ENCODE peak calls at places on chromosomes 1 and 21, in six cellular contexts. D, B, Q, G, R and V are unnamed samples.

GRCh38 chr1:167328762-167329483 is 108.2 kb downstream of the POU2F1 start:
- DNase-seq in D (no peak), B (peak; percentile 82), Q (no peak), G (no peak), R (no peak), V (no peak)

GRCh38 chr1:204151562-204152309 is at the start of gene ETNK2:
- DNase-seq in D (peak; percentile 77), B (peak; percentile 83), Q (peak; percentile 78), G (peak; percentile 88), R (peak; percentile 71), V (peak; percentile 73)

GRCh38 chr1:164446020-164446419 is 113.0 kb upstream of the PBX1 start:
- DNase-seq in D (no peak), B (no peak), Q (no peak), G (no peak), R (no peak), V (no peak)

GRCh38 chr21:15423676-15424445 is 305.9 kb upstream of the USP25 start:
- DNase-seq in D (no peak), B (no peak), Q (no peak), G (no peak), R (no peak), V (no peak)

GRCh38 chr1:229024528-229025119 is 246.3 kb upstream of the RAB4A start:
- DNase-seq in D (no peak), B (no peak), Q (peak; percentile 88), G (peak; percentile 68), R (peak; percentile 73), V (peak; percentile 77)

GRCh38 chr1:110778821-110779220 is 94.1 kb upstream of the CD53 start:
- DNase-seq in D (no peak), B (no peak), Q (no peak), G (no peak), R (no peak), V (no peak)

GRCh38 chr1:201749059-201749458 is 79.9 kb upstream of the IPO9 start:
- DNase-seq in D (no peak), B (no peak), Q (no peak), G (no peak), R (no peak), V (no peak)

GRCh38 chr1:168455764-168456163 is 88.0 kb downstream of the XCL2 start:
- DNase-seq in D (no peak), B (no peak), Q (no peak), G (no peak), R (no peak), V (no peak)

GRCh38 chr1:240635466-240636256 is 23.7 kb upstream of the GREM2 start:
- DNase-seq in D (no peak), B (no peak), Q (no peak), G (no peak), R (no peak), V (no peak)

GRCh38 chr1:3384407-3384806 is 70.1 kb upstream of the ARHGEF16 start:
- DNase-seq in D (no peak), B (no peak), Q (no peak), G (no peak), R (no peak), V (no peak)

GRCh38 chr1:94672934-94673333 is 131.4 kb upstream of the F3 start:
- DNase-seq in D (no peak), B (no peak), Q (no peak), G (no peak), R (no peak), V (no peak)

GRCh38 chr1:35143737-35144508 is 49.0 kb downstream of the SFPQ start:
- DNase-seq in D (no peak), B (no peak), Q (no peak), G (no peak), R (no peak), V (no peak)

GRCh38 chr1:6795661-6796060 is 10.4 kb downstream of the CAMTA1 start:
- DNase-seq in D (no peak), B (no peak), Q (no peak), G (no peak), R (no peak), V (no peak)

GRCh38 chr1:91754348-91754747 is 131.6 kb downstream of the TGFBR3 start:
- DNase-seq in D (no peak), B (no peak), Q (no peak), G (peak; percentile 19), R (no peak), V (no peak)

GRCh38 chr1:91752324-91752723 is 133.6 kb downstream of the TGFBR3 start:
- DNase-seq in D (no peak), B (no peak), Q (no peak), G (peak; percentile 8), R (no peak), V (no peak)

GRCh38 chr1:91755888-91756287 is 130.1 kb downstream of the TGFBR3 start:
- DNase-seq in D (no peak), B (no peak), Q (no peak), G (peak; percentile 38), R (no peak), V (no peak)

GRCh38 chr1:91755176-91755575 is 130.8 kb downstream of the TGFBR3 start:
- DNase-seq in D (no peak), B (no peak), Q (no peak), G (peak; percentile 78), R (peak; percentile 49), V (peak; percentile 40)

DNA sequence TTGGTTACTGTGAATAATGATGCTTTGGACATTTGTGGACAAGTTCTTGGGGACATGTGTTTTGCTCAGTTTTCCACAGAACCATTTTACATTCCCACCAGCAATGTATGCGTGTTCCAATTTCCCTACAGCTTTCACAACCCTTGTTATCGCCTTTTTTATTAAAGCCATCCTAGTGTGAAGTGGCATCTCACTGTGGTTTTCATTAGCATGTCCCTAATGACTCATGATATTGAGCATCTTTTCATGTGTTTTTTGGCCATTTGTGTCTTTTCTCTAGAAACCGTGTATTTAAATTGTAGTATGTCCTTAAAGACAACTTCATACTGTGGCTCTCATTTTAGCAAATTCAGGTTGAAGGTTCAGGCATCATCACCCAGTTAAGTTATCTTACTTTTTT is 132.1 kb downstream of the TGFBR3 start:
- DNase-seq in D (no peak), B (no peak), Q (no peak), G (no peak), R (no peak), V (no peak)
- H3K4me1 ChIP-seq in D (peaks cover 18% of the 10 kb centered on the region), B (peaks cover 73% of the 10 kb centered on the region), Q (peaks cover 5% of the 10 kb centered on the region), G (peaks cover 28% of the 10 kb centered on the region), R (peaks cover 30% of the 10 kb centered on the region), V (peaks cover 11% of the 10 kb centered on the region)

GRCh38 chr1:27571439-27572018 is 32.4 kb downstream of the AHDC1 start:
- DNase-seq in D (no peak), B (no peak), Q (no peak), G (peak; percentile 80), R (peak; percentile 37), V (no peak)

GRCh38 chr1:27569506-27570382 is 34.2 kb downstream of the AHDC1 start:
- DNase-seq in D (no peak), B (no peak), Q (no peak), G (peak; percentile 46), R (peak; percentile 18), V (no peak)

GRCh38 chr1:27570383-27570755 is 33.6 kb downstream of the AHDC1 start:
- DNase-seq in D (no peak), B (no peak), Q (no peak), G (peak; percentile 45), R (peak; percentile 27), V (no peak)

GRCh38 chr1:27572019-27572678 is 31.8 kb downstream of the AHDC1 start:
- DNase-seq in D (no peak), B (no peak), Q (no peak), G (peak; percentile 43), R (peak; percentile 56), V (no peak)

DNA sequence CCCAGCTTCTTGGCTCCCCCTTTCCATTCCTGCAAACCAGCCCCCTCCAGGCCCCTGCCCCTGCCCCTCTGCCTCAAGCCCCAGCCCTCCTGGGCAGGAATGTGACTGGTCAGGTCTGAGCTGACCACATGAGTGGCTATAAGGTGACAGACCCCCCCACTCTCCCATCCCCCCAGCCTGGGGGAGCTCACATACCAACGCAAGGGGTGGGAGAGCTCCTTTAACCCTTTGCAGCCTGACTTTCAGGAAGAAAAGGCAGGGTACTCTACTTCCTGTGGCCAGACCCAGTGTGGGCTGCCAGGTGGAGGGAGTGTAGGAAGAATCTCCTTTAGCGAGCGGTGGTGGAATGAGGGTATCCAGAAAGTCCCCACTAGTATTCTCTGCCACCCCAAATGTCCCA is 33.1 kb downstream of the AHDC1 start:
- DNase-seq in D (no peak), B (no peak), Q (no peak), G (peak; percentile 36), R (peak; percentile 20), V (no peak)
- H3K4me1 ChIP-seq in D (peaks cover 20% of the 10 kb centered on the region), B (peaks cover 100% of the 10 kb centered on the region), Q (no peaks in the 10 kb centered on the region), G (peaks cover 64% of the 10 kb centered on the region), R (peaks cover 91% of the 10 kb centered on the region), V (peaks cover 92% of the 10 kb centered on the region)

GRCh38 chr1:58581641-58582040 is 4.6 kb upstream of the TACSTD2 start:
- DNase-seq in D (no peak), B (no peak), Q (no peak), G (no peak), R (no peak), V (no peak)
- H3K4me1 ChIP-seq in D (peaks cover 7% of the 10 kb centered on the region), B (peaks cover 42% of the 10 kb centered on the region), Q (peaks cover 7% of the 10 kb centered on the region), G (peaks cover 14% of the 10 kb centered on the region), R (peaks cover 10% of the 10 kb centered on the region), V (peaks cover 3% of the 10 kb centered on the region)

GRCh38 chr21:33984021-33984481 is 68.4 kb upstream of the ATP5PO start:
- DNase-seq in D (no peak), B (no peak), Q (no peak), G (no peak), R (no peak), V (no peak)
- H3K4me1 ChIP-seq in D (peaks cover 4% of the 10 kb centered on the region), B (no peaks in the 10 kb centered on the region), Q (no peaks in the 10 kb centered on the region), G (no peaks in the 10 kb centered on the region), R (no peaks in the 10 kb centered on the region), V (no peaks in the 10 kb centered on the region)

DNA sequence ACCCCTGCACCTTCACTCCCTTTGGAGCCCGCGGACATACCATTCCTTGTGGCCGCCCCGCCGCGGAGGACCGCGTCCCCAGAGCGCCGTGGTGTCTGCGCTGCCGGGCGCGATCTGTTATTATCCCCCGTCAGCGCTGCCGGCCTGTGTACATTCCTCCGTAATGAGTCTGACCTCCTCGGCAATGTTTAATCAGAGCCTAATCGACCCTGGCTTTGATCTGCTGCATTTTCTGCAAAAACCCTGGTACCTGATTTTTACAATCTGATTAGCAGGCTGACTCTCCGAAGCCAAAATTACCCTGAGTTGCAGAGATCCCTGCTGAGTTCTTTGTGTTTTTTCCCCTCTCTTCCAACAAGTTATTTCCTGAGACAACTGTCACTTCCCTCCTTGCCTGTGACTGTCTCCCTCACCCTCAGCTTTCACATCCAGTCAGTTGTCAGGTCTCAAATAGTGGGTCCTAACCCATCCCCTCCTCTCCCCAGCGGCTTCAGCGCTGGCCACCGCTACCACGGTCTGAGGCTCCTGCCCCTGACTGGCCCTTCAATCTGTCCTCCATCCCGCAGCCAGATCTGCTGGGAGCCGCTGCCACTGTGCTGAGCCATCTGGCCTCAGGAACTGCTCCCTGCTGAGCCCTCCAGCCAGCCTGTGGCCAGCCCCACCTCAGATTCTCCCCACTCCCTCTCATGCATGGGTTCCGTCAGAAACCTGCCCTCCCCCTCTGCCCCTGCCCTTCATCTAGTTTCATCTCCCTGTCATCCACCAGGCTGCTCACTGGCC is 53.5 kb downstream of the GLIS1 start:
- DNase-seq in D (no peak), B (no peak), Q (no peak), G (no peak), R (no peak), V (no peak)
- H3K4me1 ChIP-seq in D (peaks cover 5% of the 10 kb centered on the region), B (peaks cover 29% of the 10 kb centered on the region), Q (no peaks in the 10 kb centered on the region), G (no peaks in the 10 kb centered on the region), R (no peaks in the 10 kb centered on the region), V (peaks cover 9% of the 10 kb centered on the region)

GRCh38 chr1:961132-961652 is 808 bp downstream of the KLHL17 start:
- DNase-seq in D (no peak), B (no peak), Q (no peak), G (no peak), R (no peak), V (no peak)
- H3K4me1 ChIP-seq in D (peaks cover 31% of the 10 kb centered on the region), B (peaks cover 73% of the 10 kb centered on the region), Q (no peaks in the 10 kb centered on the region), G (peaks cover 15% of the 10 kb centered on the region), R (peaks cover 21% of the 10 kb centered on the region), V (peaks cover 20% of the 10 kb centered on the region)